ENCODE peak calls at places on chromosomes 13 and 19, in four cellular contexts. D is foreskin fibroblast; F is stimulated activated CD8-positive, alpha-beta memory T cell treated with anti-CD3 and anti-CD28 coated beads, Interleukin-15, amount 100 ng/mL, for 4 hours; K is effector memory CD8-positive, alpha-beta T cell. V is an unnamed sample.

GRCh38 chr13:90938848-90939247 is 408.6 kb upstream of the MIR17HG start:
- DNase-seq in F (no peak), D (no peak), K (no peak), V (no peak)

GRCh38 chr13:35198821-35199220 is 256.8 kb downstream of the NBEA start:
- DNase-seq in K (no peak), F (no peak), D (no peak), V (no peak)

GRCh38 chr13:24209138-24209537 is 48.6 kb downstream of the SPATA13 start:
- DNase-seq in F (no peak), K (no peak), D (no peak), V (no peak)

GRCh38 chr19:6318772-6319171 is 14.6 kb downstream of the ACER1 start:
- DNase-seq in D (peak), F (no peak), K (no peak), V (no peak)

GRCh38 chr19:44587863-44588752 is 25.3 kb upstream of the IGSF23 start:
- DNase-seq in D (peak), F (no peak), K (no peak), V (peak)

GRCh38 chr13:48155850-48156249 is 60.9 kb upstream of the MED4 start:
- DNase-seq in F (no peak), K (peak), D (peak), V (peak)

GRCh38 chr13:32305646-32306045 is 9.5 kb downstream of the ZAR1L start:
- DNase-seq in F (no peak), K (no peak), D (no peak), V (no peak)

GRCh38 chr19:12293771-12294307 is 844 bp downstream of the ZNF44 start:
- DNase-seq in F (no peak), D (peak), K (peak), V (peak)

GRCh38 chr13:110565296-110565695 is 3.8 kb upstream of the RAB20 start:
- DNase-seq in K (no peak), F (no peak), D (no peak), V (no peak)

GRCh38 chr19:42153606-42154405 is 21.6 kb upstream of the POU2F2 start:
- DNase-seq in F (no peak), D (no peak), K (no peak), V (no peak)

GRCh38 chr19:2798733-2799132 is 13.4 kb downstream of the THOP1 start:
- DNase-seq in K (no peak), D (peak), F (no peak), V (no peak)